ENCODE peak calls at places on chromosomes 6 and 20, in seven cellular contexts. F is foreskin keratinocyte; C is CD8-positive, alpha-beta T cell; Y is upper lobe of right lung; Q is GM23248; P is fibroblast of lung; T is caudate nucleus. N is an unnamed sample.

GRCh38 chr20:7843613-7844012 is 96.6 kb downstream of the HAO1 start:
- DNase-seq in F (no peak), C (no peak), Y (no peak), Q (peak; percentile 79), P (peak; percentile 76), T (no peak), N (no peak)

GRCh38 chr6:14770572-14770971 is 475.3 kb upstream of the JARID2 start:
- DNase-seq in F (no peak), C (no peak), Y (no peak), Q (no peak), P (peak; percentile 81), T (no peak), N (no peak)

GRCh38 chr6:20608371-20608770 is 74.1 kb downstream of the CDKAL1 start:
- DNase-seq in F (no peak), C (no peak), Y (no peak), Q (no peak), P (no peak), T (no peak), N (no peak)

GRCh38 chr6:169960003-169960344 is 208.6 kb downstream of the ERMARD start:
- DNase-seq in F (no peak), C (no peak), Y (no peak), Q (no peak), P (no peak), T (no peak), N (no peak)

GRCh38 chr6:144912474-144912873 is 627.3 kb downstream of the UTRN start:
- DNase-seq in F (peak; percentile 48), C (no peak), Y (no peak), Q (peak; percentile 90), P (peak; percentile 74), T (no peak), N (peak; percentile 31)

GRCh38 chr6:82251942-82252341 is 4.4 kb upstream of the IBTK start:
- DNase-seq in F (no peak), C (no peak), Y (no peak), Q (peak; percentile 65), P (peak; percentile 67), T (no peak), N (no peak)

GRCh38 chr6:38460216-38460615 is 179.5 kb downstream of the BTBD9 start:
- DNase-seq in F (no peak), C (no peak), Y (no peak), Q (peak; percentile 72), P (peak; percentile 72), T (no peak), N (no peak)

GRCh38 chr6:146851837-146852236 is 253.1 kb downstream of the ADGB start:
- DNase-seq in F (peak; percentile 70), C (no peak), Y (no peak), Q (peak; percentile 94), P (peak; percentile 79), T (no peak), N (peak; percentile 52)

GRCh38 chr20:54345301-54345724 is 130.1 kb upstream of the DOK5 start:
- DNase-seq in F (peak; percentile 6), C (no peak), Y (no peak), Q (peak; percentile 90), P (peak; percentile 87), T (no peak), N (no peak)

GRCh38 chr20:24773751-24774201 is 175.3 kb upstream of the CST7 start:
- DNase-seq in F (peak; percentile 76), C (no peak), Y (no peak), Q (peak; percentile 85), P (peak; percentile 66), T (no peak), N (peak; percentile 81)

GRCh38 chr20:43726811-43727338 is at the start of gene GTSF1L:
- DNase-seq in F (no peak), C (no peak), Y (no peak), Q (peak; percentile 82), P (peak; percentile 57), T (no peak), N (peak; percentile 34)

GRCh38 chr6:24906314-24906713 is 29.4 kb downstream of the RIPOR2 start:
- DNase-seq in F (no peak), C (no peak), Y (no peak), Q (no peak), P (no peak), T (no peak), N (no peak)

GRCh38 chr6:39913391-39913916 is 20.8 kb downstream of the MOCS1 start:
- DNase-seq in F (no peak), C (no peak), Y (no peak), Q (no peak), P (no peak), T (no peak), N (no peak)

GRCh38 chr20:50232651-50233324 is 42.2 kb downstream of the CEBPB start:
- DNase-seq in F (no peak), C (no peak), Y (no peak), Q (no peak), P (no peak), T (no peak), N (no peak)

GRCh38 chr6:151999194-151999593 is 191.7 kb downstream of the ESR1 start:
- DNase-seq in F (peak; percentile 30), C (no peak), Y (no peak), Q (peak; percentile 21), P (no peak), T (no peak), N (peak; percentile 16)

GRCh38 chr6:135043854-135044253 is 10.8 kb downstream of the HBS1L start:
- DNase-seq in F (no peak), C (no peak), Y (no peak), Q (no peak), P (no peak), T (no peak), N (no peak)

GRCh38 chr6:81075974-81076373 is 676.5 kb downstream of the TENT5A start:
- DNase-seq in F (no peak), C (no peak), Y (no peak), Q (peak; percentile 6), P (peak; percentile 8), T (no peak), N (no peak)

GRCh38 chr20:37519508-37520416 is 1.3 kb upstream of the NNAT start:
- DNase-seq in F (no peak), C (no peak), Y (no peak), Q (no peak), P (no peak), T (no peak), N (no peak)

GRCh38 chr6:155595264-155595663 is 139.6 kb upstream of the NOX3 start:
- DNase-seq in F (no peak), C (no peak), Y (no peak), Q (no peak), P (no peak), T (no peak), N (no peak)

GRCh38 chr6:21447987-21448386 is 145.6 kb upstream of the SOX4 start:
- DNase-seq in F (no peak), C (no peak), Y (no peak), Q (no peak), P (no peak), T (no peak), N (no peak)

GRCh38 chr20:62002882-62003480 is 62.7 kb downstream of the TAF4 start:
- DNase-seq in F (no peak), C (no peak), Y (no peak), Q (no peak), P (no peak), T (no peak), N (no peak)

GRCh38 chr6:90472716-90473115 is 114.2 kb downstream of the MAP3K7 start:
- DNase-seq in F (no peak), C (no peak), Y (no peak), Q (no peak), P (no peak), T (no peak), N (no peak)

GRCh38 chr20:50462093-50462685 is 48.0 kb upstream of the PTPN1 start:
- DNase-seq in F (no peak), C (no peak), Y (no peak), Q (no peak), P (no peak), T (no peak), N (no peak)

GRCh38 chr20:12597491-12597890 is 411.3 kb upstream of the SPTLC3 start:
- DNase-seq in F (no peak), C (no peak), Y (no peak), Q (no peak), P (no peak), T (no peak), N (no peak)
- H3K27ac ChIP-seq in F (no peak overlapping the region), C (no peak overlapping the region), Y (no peak overlapping the region), Q (no peak overlapping the region), P (no peak overlapping the region), T (no peak overlapping the region), N (no peak overlapping the region)

GRCh38 chr20:34524426-34524825 is 8.2 kb downstream of the DYNLRB1 start:
- DNase-seq in F (no peak), C (no peak), Y (no peak), Q (no peak), P (no peak), T (no peak), N (no peak)
- H3K27ac ChIP-seq in F (no peak overlapping the region), C (no peak overlapping the region), Y (no peak overlapping the region), Q (peak overlapping the region; percentile 77), P (peak overlapping the region; percentile 32), T (peak overlapping the region; percentile 99), N (peak overlapping the region; percentile 73)

DNA sequence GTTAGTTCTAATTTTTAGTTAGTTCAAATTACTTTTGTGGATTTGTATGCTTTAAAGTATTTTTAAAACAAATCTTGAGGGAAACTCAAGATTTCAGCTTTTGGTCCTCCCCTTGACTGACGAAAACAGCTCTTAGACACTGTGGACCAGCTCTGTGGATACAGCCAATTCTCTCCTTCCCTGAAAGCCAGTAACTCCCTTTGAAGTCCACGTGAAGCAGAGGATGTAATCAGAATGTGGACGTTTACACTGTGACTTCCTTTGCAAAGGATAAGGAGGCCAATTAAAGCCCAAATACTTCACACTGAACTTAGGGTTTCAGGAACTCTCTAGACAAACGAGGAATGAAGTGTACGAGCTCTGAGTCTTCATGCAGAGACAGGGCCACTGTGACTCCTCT is 84.5 kb downstream of the CD164 start:
- DNase-seq in F (no peak), C (no peak), Y (no peak), Q (no peak), P (no peak), T (no peak), N (no peak)
- H3K27ac ChIP-seq in F (no peak overlapping the region), C (no peak overlapping the region), Y (no peak overlapping the region), Q (no peak overlapping the region), P (no peak overlapping the region), T (no peak overlapping the region), N (no peak overlapping the region)

GRCh38 chr6:105952326-105952725 is 133.8 kb upstream of the PRDM1 start:
- DNase-seq in F (no peak), C (no peak), Y (no peak), Q (no peak), P (no peak), T (no peak), N (no peak)
- H3K27ac ChIP-seq in F (no peak overlapping the region), C (no peak overlapping the region), Y (no peak overlapping the region), Q (no peak overlapping the region), P (no peak overlapping the region), T (no peak overlapping the region), N (no peak overlapping the region)

GRCh38 chr20:33724439-33725094 is 4.5 kb upstream of the PXMP4 start:
- DNase-seq in F (no peak), C (no peak), Y (no peak), Q (no peak), P (no peak), T (no peak), N (no peak)

GRCh38 chr20:33716498-33716897 is 3.6 kb downstream of the PXMP4 start:
- DNase-seq in F (no peak), C (no peak), Y (no peak), Q (no peak), P (no peak), T (no peak), N (no peak)

GRCh38 chr20:33721391-33722140 is 1.5 kb upstream of the PXMP4 start:
- DNase-seq in F (no peak), C (no peak), Y (no peak), Q (no peak), P (no peak), T (no peak), N (no peak)

GRCh38 chr20:33719989-33720709 is at the start of gene PXMP4:
- DNase-seq in F (peak; percentile 94), C (peak; percentile 77), Y (peak; percentile 92), Q (peak; percentile 98), P (peak; percentile 99), T (peak; percentile 96), N (peak; percentile 94)

GRCh38 chr20:33719277-33719988 is 677 bp downstream of the PXMP4 start:
- DNase-seq in F (no peak), C (no peak), Y (no peak), Q (peak; percentile 26), P (no peak), T (no peak), N (no peak)
- H3K27ac ChIP-seq in F (no peak overlapping the region), C (peak overlapping the region; percentile 68), Y (peak overlapping the region; percentile 87), Q (peak overlapping the region; percentile 33), P (peak overlapping the region; percentile 70), T (peak overlapping the region; percentile 46), N (no peak overlapping the region)

N was measured in epithelial cell of prostate.